ENCODE peak calls at places on chromosomes 13 and 19, in six cellular contexts. H is gastrocnemius medialis, R is suprapubic skin, J is brain microvascular endothelial cell, W is neuronal stem cell, N is PC-3. G is an unnamed sample.

GRCh38 chr19:9865732-9866627 is 30.9 kb downstream of the PIN1 start:
- DNase-seq in H (no peak), R (no peak), J (no peak), W (no peak), N (no peak), G (no peak)

GRCh38 chr19:51948979-51949378 is 21.7 kb downstream of the ZNF613 start:
- DNase-seq in H (no peak), R (no peak), J (peak; percentile 16), W (no peak), N (no peak), G (no peak)

GRCh38 chr13:25654332-25654731 is 282.6 kb downstream of the ATP8A2 start:
- DNase-seq in H (peak; percentile 59), R (no peak), J (no peak), W (no peak), N (peak; percentile 58), G (no peak)

GRCh38 chr19:19997656-19998268 is 41.5 kb downstream of the ZNF682 start:
- DNase-seq in H (no peak), R (no peak), J (no peak), W (no peak), N (no peak), G (no peak)

GRCh38 chr19:21398851-21399250 is 1.9 kb downstream of the ZNF493 start:
- DNase-seq in H (no peak), R (no peak), J (no peak), W (no peak), N (no peak), G (no peak)

GRCh38 chr13:23728807-23729206 is 158.6 kb downstream of the TNFRSF19 start:
- DNase-seq in H (no peak), R (no peak), J (no peak), W (no peak), N (no peak), G (no peak)

GRCh38 chr19:13794388-13794751 is 873 bp upstream of the ZSWIM4 start:
- DNase-seq in H (peak; percentile 76), R (peak; percentile 89), J (peak; percentile 93), W (no peak), N (peak; percentile 63), G (peak; percentile 55)

GRCh38 chr19:3857449-3858003 is 11.3 kb downstream of the ZFR2 start:
- DNase-seq in H (no peak), R (no peak), J (no peak), W (no peak), N (no peak), G (no peak)

GRCh38 chr19:18674616-18675015 is 8.9 kb upstream of the CRTC1 start:
- DNase-seq in H (peak; percentile 58), R (no peak), J (no peak), W (no peak), N (peak; percentile 27), G (no peak)

GRCh38 chr13:23790591-23791170 is 98.5 kb downstream of the MIPEP start:
- DNase-seq in H (no peak), R (no peak), J (peak; percentile 92), W (no peak), N (no peak), G (no peak)

GRCh38 chr13:49690133-49690989 is 925 bp downstream of the EBPL start:
- DNase-seq in H (no peak), R (no peak), J (peak; percentile 71), W (no peak), N (peak; percentile 67), G (no peak)

GRCh38 chr19:14475251-14476073 is at the start of gene PTGER1:
- DNase-seq in H (no peak), R (peak; percentile 62), J (no peak), W (no peak), N (peak; percentile 68), G (no peak)

GRCh38 chr13:46165485-46166220 is 16.3 kb downstream of the LCP1 start:
- DNase-seq in H (no peak), R (no peak), J (peak; percentile 48), W (no peak), N (peak; percentile 22), G (no peak)

GRCh38 chr13:41905600-41906254 is 55.2 kb downstream of the VWA8 start:
- DNase-seq in H (no peak), R (no peak), J (no peak), W (no peak), N (peak; percentile 54), G (no peak)

DNA sequence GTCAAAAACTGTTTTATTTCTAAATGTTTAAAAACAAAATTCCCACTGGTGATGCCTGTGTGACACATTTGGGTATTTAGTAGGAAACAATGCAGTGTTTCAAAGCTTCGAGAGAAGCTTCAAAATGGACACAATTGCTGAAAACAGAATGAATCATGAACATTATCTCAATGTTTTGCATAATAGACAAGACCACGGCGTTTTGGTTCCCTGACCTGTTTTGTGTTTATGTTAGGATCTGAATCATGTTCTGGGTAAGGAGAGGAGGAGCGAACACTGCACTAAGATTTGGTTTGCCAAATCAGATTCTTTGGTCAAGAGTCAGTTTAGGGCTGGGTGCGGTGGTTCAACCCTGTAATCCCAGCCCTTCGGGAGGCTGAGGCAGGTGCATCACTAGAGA is 42.2 kb downstream of the IFT88 start:
- DNase-seq in H (no peak), R (no peak), J (peak; percentile 85), W (no peak), N (peak; percentile 70), G (peak; percentile 14)
- H3K27ac ChIP-seq in H (no peak overlapping the region), R (no peak overlapping the region), J (peak overlapping the region; percentile 69), W (no peak overlapping the region), N (no peak overlapping the region), G (no peak overlapping the region)

DNA sequence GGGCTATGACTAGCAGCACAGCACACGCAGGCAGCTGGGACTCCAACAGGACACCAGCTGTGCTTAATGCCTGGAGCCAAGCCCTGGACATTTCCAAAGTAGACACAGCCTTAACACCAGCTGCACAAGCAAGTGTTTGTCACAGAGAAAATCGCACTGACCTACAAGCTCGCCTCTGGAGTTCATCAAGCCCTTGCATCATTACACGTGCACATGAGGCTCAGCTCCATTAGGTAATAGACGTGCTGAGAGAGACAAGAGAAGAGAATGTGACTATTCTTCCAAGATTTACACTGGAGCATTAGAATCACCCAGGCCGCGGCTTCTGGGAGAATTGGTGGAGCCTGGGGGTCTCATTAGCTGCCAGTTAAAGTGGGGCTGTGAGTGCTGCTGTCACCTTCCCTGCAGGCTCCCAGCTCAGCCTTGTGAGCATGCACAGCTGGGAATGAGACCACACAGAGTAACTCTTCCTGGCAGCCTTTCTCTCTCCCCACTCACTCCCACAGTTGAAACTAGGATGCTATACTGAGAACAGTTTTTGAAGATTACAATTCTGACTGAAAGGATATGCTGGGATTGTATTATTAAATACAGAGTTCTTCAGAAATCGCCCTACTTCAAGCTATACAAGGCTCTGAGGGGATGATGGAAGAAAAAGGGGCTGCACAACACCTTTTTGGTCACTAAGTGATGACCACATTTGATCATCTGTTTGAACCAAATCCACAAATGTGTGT is 10.6 kb downstream of the STOML3 start:
- DNase-seq in H (peak; percentile 24), R (no peak), J (no peak), W (peak; percentile 83), N (no peak), G (no peak)
- H3K27ac ChIP-seq in H (no peak overlapping the region), R (no peak overlapping the region), J (no peak overlapping the region), W (peak overlapping the region; percentile 78), N (no peak overlapping the region), G (peak overlapping the region; percentile 27)

GRCh38 chr19:50607388-50607787 is 32.3 kb downstream of the SYT3 start:
- DNase-seq in H (no peak), R (no peak), J (no peak), W (no peak), N (no peak), G (no peak)

GRCh38 chr19:50601407-50602088 is 33.3 kb upstream of the LRRC4B start:
- DNase-seq in H (no peak), R (no peak), J (no peak), W (no peak), N (no peak), G (no peak)

GRCh38 chr19:50602089-50602422 is 33.8 kb upstream of the LRRC4B start:
- DNase-seq in H (no peak), R (no peak), J (no peak), W (no peak), N (no peak), G (no peak)

GRCh38 chr19:50602496-50602895 is 34.3 kb upstream of the LRRC4B start:
- DNase-seq in H (no peak), R (no peak), J (no peak), W (no peak), N (no peak), G (no peak)

DNA sequence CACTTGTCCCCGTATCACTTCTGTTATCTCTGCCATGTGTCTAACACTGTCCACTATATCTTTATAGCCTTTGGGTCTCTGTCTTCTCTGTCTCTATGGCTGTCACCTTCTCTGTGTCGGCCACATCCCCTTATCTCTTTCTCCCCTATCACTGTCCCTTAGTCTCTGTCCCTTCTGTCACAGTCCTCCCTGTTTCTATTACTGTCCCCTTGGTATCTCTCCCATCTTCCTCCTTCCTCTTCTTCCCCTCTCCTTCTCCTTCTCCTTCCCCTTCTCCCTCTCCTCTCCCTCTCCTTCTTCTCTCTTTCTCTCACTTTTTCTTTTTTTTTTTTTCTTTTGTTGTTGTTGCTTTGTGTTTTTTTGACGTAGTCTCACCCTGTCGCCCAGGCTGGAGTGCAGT is 34.7 kb upstream of the LRRC4B start:
- DNase-seq in H (no peak), R (no peak), J (no peak), W (no peak), N (no peak), G (no peak)
- H3K27ac ChIP-seq in H (no peak overlapping the region), R (no peak overlapping the region), J (no peak overlapping the region), W (no peak overlapping the region), N (no peak overlapping the region), G (no peak overlapping the region)

GRCh38 chr19:11204943-11205349 is 7.6 kb upstream of the KANK2 start:
- DNase-seq in H (no peak), R (no peak), J (no peak), W (no peak), N (peak; percentile 20), G (no peak)

GRCh38 chr19:11209892-11210655 is 12.7 kb upstream of the KANK2 start:
- DNase-seq in H (no peak), R (no peak), J (no peak), W (no peak), N (no peak), G (no peak)

GRCh38 chr19:11205939-11206570 is 8.7 kb upstream of the KANK2 start:
- DNase-seq in H (no peak), R (no peak), J (no peak), W (no peak), N (no peak), G (no peak)

GRCh38 chr19:11210656-11210928 is 13.2 kb upstream of the KANK2 start:
- DNase-seq in H (no peak), R (no peak), J (no peak), W (no peak), N (no peak), G (no peak)

DNA sequence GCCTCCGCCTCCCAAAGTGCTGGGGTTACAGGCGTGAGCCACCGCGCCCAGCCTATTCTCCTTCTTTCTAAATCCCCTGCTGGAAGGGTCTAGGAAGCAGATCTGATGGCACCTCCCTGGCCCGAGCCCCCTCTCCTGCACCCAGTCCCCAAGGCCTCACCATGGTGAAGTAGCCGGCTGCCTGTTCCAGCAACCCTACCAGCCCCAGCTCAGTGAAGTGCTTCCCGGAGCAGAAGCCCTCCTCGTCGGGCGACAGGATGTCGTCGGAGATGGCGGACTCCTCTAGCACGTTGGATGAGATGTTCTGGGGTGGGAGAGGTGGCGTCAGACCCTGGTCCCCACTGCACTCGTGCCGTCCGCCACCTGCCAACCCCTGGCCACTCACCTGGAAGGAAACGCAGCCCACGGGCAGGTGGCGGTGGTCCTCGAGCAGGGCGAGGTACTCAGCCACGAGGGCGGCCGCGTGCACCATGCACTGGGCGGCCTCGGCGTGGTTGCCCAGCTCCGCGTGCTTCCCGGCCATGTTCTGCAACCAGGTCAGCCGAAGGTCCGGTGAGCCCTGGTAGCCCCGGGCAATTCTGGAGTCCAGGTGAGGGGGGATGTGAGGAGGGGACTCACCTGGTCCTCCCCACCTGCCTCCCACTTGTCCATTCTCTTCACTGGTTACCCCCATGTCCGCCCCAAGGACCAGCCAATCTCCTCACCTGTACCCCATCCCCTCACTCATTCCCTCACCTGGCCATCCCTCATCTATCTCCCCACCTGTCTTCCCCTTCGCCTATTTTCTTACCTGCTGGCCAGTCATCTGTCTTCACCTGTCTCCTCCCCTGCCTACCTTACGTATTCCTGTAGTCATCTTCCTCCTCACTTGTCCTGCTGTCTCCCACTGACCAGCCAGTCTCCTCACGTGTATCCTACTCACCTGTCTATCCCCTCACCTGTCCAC is 11.5 kb upstream of the KANK2 start:
- DNase-seq in H (no peak), R (no peak), J (no peak), W (no peak), N (no peak), G (no peak)
- H3K27ac ChIP-seq in H (no peak overlapping the region), R (no peak overlapping the region), J (no peak overlapping the region), W (no peak overlapping the region), N (no peak overlapping the region), G (no peak overlapping the region)

G was measured in epithelial cell of prostate.